ENCODE peak calls at places on chromosomes 2 and 18, in ten cellular contexts. C is uterus; L is left ventricle myocardium superior; P is stimulated activated CD4-positive, alpha-beta T cell treated with anti-CD3 and anti-CD28 coated beads, Interleukin-2, amount 100 ng/mL, for 24 hours; V is NCI-H1092 treated with DMSO at 0.1 percent for 48 hours; G is GM12892; U is fibroblast of the conjunctiva; Z is hepatocyte; J is stimulated activated CD8-positive, alpha-beta memory T cell treated with anti-CD3 and anti-CD28 coated beads, Interleukin-4, amount 100 ng/mL, for 4 hours; E is K562. I is an unnamed sample.

GRCh38 chr2:8518986-8519669 is 162.7 kb upstream of the ID2 start:
- DNase-seq in C (no peak), L (no peak), P (no peak), V (no peak), G (no peak), U (no peak), Z (no peak), J (no peak), E (no peak), I (no peak)

GRCh38 chr2:189022002-189022401 is 47.8 kb downstream of the COL3A1 start:
- DNase-seq in C (peak), L (no peak), P (no peak), V (no peak), G (no peak), U (peak), Z (peak), J (no peak), E (no peak), I (no peak)

GRCh38 chr18:67621025-67621713 is 104.6 kb upstream of the DSEL start:
- DNase-seq in C (no peak), L (no peak), P (no peak), V (no peak), G (no peak), U (no peak), Z (no peak), J (no peak), E (no peak), I (no peak)

GRCh38 chr18:7668392-7668791 is 101.3 kb downstream of the PTPRM start:
- DNase-seq in C (no peak), L (no peak), P (no peak), V (no peak), G (no peak), U (no peak), Z (no peak), J (no peak), E (no peak), I (no peak)

GRCh38 chr18:79576686-79577351 is 102.8 kb upstream of the CTDP1 start:
- DNase-seq in C (peak), L (peak), P (no peak), V (peak), G (no peak), U (peak), Z (peak), J (no peak), E (no peak), I (no peak)

GRCh38 chr18:22731398-22731797 is 201.7 kb upstream of the RBBP8 start:
- DNase-seq in C (no peak), L (no peak), P (no peak), V (no peak), G (no peak), U (no peak), Z (no peak), J (no peak), E (no peak), I (no peak)

GRCh38 chr18:11811009-11811408 is 40.2 kb upstream of the CHMP1B start:
- DNase-seq in C (no peak), L (no peak), P (no peak), V (no peak), G (no peak), U (no peak), Z (no peak), J (no peak), E (no peak), I (no peak)

GRCh38 chr2:67996772-67997527 is 65.9 kb downstream of the C1D start:
- DNase-seq in C (no peak), L (no peak), P (no peak), V (no peak), G (no peak), U (no peak), Z (no peak), J (no peak), E (no peak), I (no peak)

GRCh38 chr2:96729748-96730147 is 10.1 kb downstream of the LMAN2L start:
- DNase-seq in C (no peak), L (no peak), P (no peak), V (no peak), G (no peak), U (no peak), Z (no peak), J (no peak), E (no peak), I (no peak)

GRCh38 chr2:48425402-48425801 is 104.6 kb upstream of the STON1 start:
- DNase-seq in C (no peak), L (no peak), P (no peak), V (no peak), G (no peak), U (no peak), Z (no peak), J (no peak), E (no peak), I (no peak)

GRCh38 chr2:72781500-72781899 is 44.3 kb downstream of the EXOC6B start:
- DNase-seq in C (no peak), L (no peak), P (no peak), V (no peak), G (no peak), U (no peak), Z (no peak), J (no peak), E (no peak), I (peak)

GRCh38 chr2:118696786-118697465 is 150.5 kb downstream of the EN1 start:
- DNase-seq in C (no peak), L (no peak), P (no peak), V (no peak), G (no peak), U (no peak), Z (no peak), J (no peak), E (no peak), I (no peak)

GRCh38 chr2:199631129-199631528 is 173.4 kb upstream of the SATB2 start:
- DNase-seq in C (no peak), L (no peak), P (no peak), V (peak), G (no peak), U (no peak), Z (no peak), J (no peak), E (no peak), I (no peak)

GRCh38 chr2:197560146-197560665 is 44.3 kb downstream of the MOB4 start:
- DNase-seq in C (no peak), L (no peak), P (no peak), V (no peak), G (no peak), U (no peak), Z (no peak), J (no peak), E (no peak), I (no peak)

GRCh38 chr2:180255981-180256380 is 248.9 kb upstream of the CWC22 start:
- DNase-seq in C (no peak), L (no peak), P (no peak), V (no peak), G (no peak), U (no peak), Z (no peak), J (no peak), E (no peak), I (no peak)

GRCh38 chr2:6888724-6889123 is 11.1 kb downstream of the RSAD2 start:
- DNase-seq in C (no peak), L (no peak), P (no peak), V (no peak), G (no peak), U (no peak), Z (no peak), J (no peak), E (peak), I (no peak)

GRCh38 chr18:9804517-9805104 is 81.2 kb upstream of the TXNDC2 start:
- DNase-seq in C (no peak), L (peak), P (no peak), V (peak), G (no peak), U (no peak), Z (no peak), J (no peak), E (no peak), I (no peak)

GRCh38 chr18:23133860-23134779 is 1.2 kb upstream of the CABLES1 start:
- DNase-seq in C (no peak), L (no peak), P (peak), V (peak), G (peak), U (no peak), Z (peak), J (no peak), E (peak), I (peak)

GRCh38 chr2:88658890-88659881 is 31.9 kb upstream of the EIF2AK3 start:
- DNase-seq in C (no peak), L (peak), P (no peak), V (no peak), G (no peak), U (no peak), Z (peak), J (no peak), E (peak), I (peak)

GRCh38 chr2:56053679-56054078 is 130.1 kb upstream of the EFEMP1 start:
- DNase-seq in C (no peak), L (no peak), P (no peak), V (no peak), G (no peak), U (no peak), Z (no peak), J (no peak), E (no peak), I (no peak)

GRCh38 chr2:119387381-119388129 is 20.8 kb downstream of the DBI start:
- DNase-seq in C (peak), L (peak), P (peak), V (peak), G (no peak), U (peak), Z (peak), J (no peak), E (peak), I (peak)

GRCh38 chr2:200077210-200077650 is 121.8 kb downstream of the MAIP1 start:
- DNase-seq in C (no peak), L (no peak), P (no peak), V (peak), G (no peak), U (peak), Z (peak), J (no peak), E (no peak), I (peak)

GRCh38 chr2:236254674-236255073 is 9.5 kb downstream of the ASB18 start:
- DNase-seq in C (no peak), L (no peak), P (no peak), V (no peak), G (no peak), U (no peak), Z (no peak), J (no peak), E (no peak), I (no peak)

GRCh38 chr2:168920504-168921157 is 19.5 kb downstream of the G6PC2 start:
- DNase-seq in C (no peak), L (no peak), P (no peak), V (peak), G (no peak), U (no peak), Z (peak), J (no peak), E (peak), I (peak)

GRCh38 chr2:46179037-46179621 is 118.1 kb upstream of the EPAS1 start:
- DNase-seq in C (peak), L (peak), P (peak), V (no peak), G (no peak), U (peak), Z (peak), J (peak), E (peak), I (peak)

GRCh38 chr2:118748245-118748885 is 99.1 kb downstream of the EN1 start:
- DNase-seq in C (no peak), L (no peak), P (no peak), V (no peak), G (no peak), U (no peak), Z (no peak), J (no peak), E (peak), I (no peak)

GRCh38 chr18:75214766-75215515 is 4.3 kb downstream of the TSHZ1 start:
- DNase-seq in C (no peak), L (no peak), P (no peak), V (no peak), G (no peak), U (no peak), Z (peak), J (no peak), E (no peak), I (no peak)

GRCh38 chr18:70295633-70296188 is 6.9 kb downstream of the SOCS6 start:
- DNase-seq in C (no peak), L (no peak), P (no peak), V (no peak), G (no peak), U (no peak), Z (no peak), J (no peak), E (no peak), I (no peak)

GRCh38 chr2:115160523-115161521 is 718.4 kb downstream of the DPP10 start:
- DNase-seq in C (no peak), L (no peak), P (no peak), V (peak), G (no peak), U (no peak), Z (peak), J (no peak), E (no peak), I (peak)

GRCh38 chr2:30459140-30459539 is 12.1 kb downstream of the LCLAT1 start:
- DNase-seq in C (no peak), L (no peak), P (no peak), V (no peak), G (no peak), U (no peak), Z (no peak), J (no peak), E (no peak), I (no peak)

GRCh38 chr2:226963528-226963927 is 127.7 kb downstream of the RHBDD1 start:
- DNase-seq in C (no peak), L (no peak), P (no peak), V (no peak), G (no peak), U (peak), Z (peak), J (no peak), E (no peak), I (peak)

GRCh38 chr2:221106241-221106640 is 465.9 kb downstream of the EPHA4 start:
- DNase-seq in C (no peak), L (no peak), P (no peak), V (no peak), G (no peak), U (no peak), Z (no peak), J (no peak), E (no peak), I (no peak)